ENCODE peak calls at places on chromosomes 2 and 18, in five cellular contexts. U is endothelial cell of umbilical vein, A is left ventricle myocardium inferior, J is breast epithelium, T is H7. M is an unnamed sample. For H3K36me3, the result is how much of the 10 kb centered on the place peaks cover.

GRCh38 chr2:119011162-119011909 is 69.3 kb downstream of the MARCO start:
- DNase-seq in U (peak), A (peak), J (no peak), T (peak), M (no peak)

GRCh38 chr2:160721089-160722040 is 227.8 kb upstream of the RBMS1 start:
- DNase-seq in U (no peak), A (no peak), J (no peak), T (no peak), M (no peak)

GRCh38 chr2:40150206-40150765 is 301.6 kb downstream of the SLC8A1 start:
- DNase-seq in U (no peak), A (no peak), J (no peak), T (no peak), M (no peak)

GRCh38 chr2:217515615-217516309 is 487.0 kb downstream of the TNS1 start:
- DNase-seq in U (no peak), A (no peak), J (no peak), T (no peak), M (no peak)

GRCh38 chr18:72160504-72161445 is 383.4 kb downstream of the CBLN2 start:
- DNase-seq in U (no peak), A (no peak), J (no peak), T (no peak), M (no peak)

GRCh38 chr2:133139847-133140533 is 428.3 kb downstream of the NCKAP5 start:
- DNase-seq in U (no peak), A (no peak), J (no peak), T (peak), M (no peak)

GRCh38 chr2:240953426-240954425 is 44.7 kb upstream of the SNED1 start:
- DNase-seq in U (no peak), A (peak), J (no peak), T (peak), M (no peak)

GRCh38 chr2:191686079-191686478 is 8.1 kb downstream of the NABP1 start:
- DNase-seq in U (no peak), A (no peak), J (no peak), T (no peak), M (no peak)

GRCh38 chr2:2840101-2840531 is 509.0 kb upstream of the MYT1L start:
- DNase-seq in U (no peak), A (no peak), J (no peak), T (no peak), M (no peak)

GRCh38 chr2:120510751-120511395 is 164.9 kb downstream of the INHBB start:
- DNase-seq in U (no peak), A (no peak), J (no peak), T (peak), M (no peak)

GRCh38 chr2:96879545-96880040 is 9.7 kb upstream of the SEMA4C start:
- DNase-seq in U (no peak), A (no peak), J (no peak), T (no peak), M (no peak)

GRCh38 chr2:45577426-45577825 is 33.6 kb downstream of the SRBD1 start:
- DNase-seq in U (no peak), A (no peak), J (no peak), T (no peak), M (no peak)
- H3K36me3 ChIP-seq in U (under half), A (under half), J (under half), T (under half), M (under half)

DNA sequence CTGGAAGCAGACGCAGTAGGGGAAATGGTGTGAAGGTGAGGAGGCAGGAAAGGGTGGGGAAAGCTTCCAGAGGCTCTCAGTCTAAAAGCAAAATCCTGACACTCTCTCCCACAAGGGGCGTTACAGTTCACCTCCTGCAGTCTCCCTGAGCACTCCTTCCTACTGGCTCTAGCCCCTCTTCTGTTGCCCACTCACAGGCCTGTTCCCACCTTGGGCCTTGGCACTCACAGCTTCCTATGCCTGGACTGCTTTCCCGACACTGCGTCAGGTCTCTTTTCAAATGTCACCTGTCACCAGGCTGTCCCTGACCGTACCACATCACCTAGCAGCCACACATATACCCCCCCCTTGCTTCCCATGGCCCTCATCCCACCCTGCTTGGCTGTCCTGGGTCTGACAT is 118.6 kb downstream of the ZNF532 start:
- DNase-seq in U (no peak), A (no peak), J (no peak), T (no peak), M (no peak)
- H3K36me3 ChIP-seq in U (under half), A (half or more), J (under half), T (under half), M (half or more)

GRCh38 chr2:30992781-30993180 is 145.5 kb downstream of the GALNT14 start:
- DNase-seq in U (no peak), A (no peak), J (no peak), T (no peak), M (no peak)
- H3K36me3 ChIP-seq in U (under half), A (under half), J (under half), T (under half), M (under half)

GRCh38 chr2:45902379-45902778 is 250.9 kb downstream of the PRKCE start:
- DNase-seq in U (no peak), A (no peak), J (no peak), T (no peak), M (no peak)

GRCh38 chr2:45904267-45904921 is 252.9 kb downstream of the PRKCE start:
- DNase-seq in U (no peak), A (no peak), J (no peak), T (no peak), M (no peak)

GRCh38 chr2:45904931-45905642 is 253.6 kb downstream of the PRKCE start:
- DNase-seq in U (no peak), A (no peak), J (no peak), T (no peak), M (no peak)

GRCh38 chr2:45901468-45902081 is 250.1 kb downstream of the PRKCE start:
- DNase-seq in U (no peak), A (no peak), J (no peak), T (no peak), M (no peak)

DNA sequence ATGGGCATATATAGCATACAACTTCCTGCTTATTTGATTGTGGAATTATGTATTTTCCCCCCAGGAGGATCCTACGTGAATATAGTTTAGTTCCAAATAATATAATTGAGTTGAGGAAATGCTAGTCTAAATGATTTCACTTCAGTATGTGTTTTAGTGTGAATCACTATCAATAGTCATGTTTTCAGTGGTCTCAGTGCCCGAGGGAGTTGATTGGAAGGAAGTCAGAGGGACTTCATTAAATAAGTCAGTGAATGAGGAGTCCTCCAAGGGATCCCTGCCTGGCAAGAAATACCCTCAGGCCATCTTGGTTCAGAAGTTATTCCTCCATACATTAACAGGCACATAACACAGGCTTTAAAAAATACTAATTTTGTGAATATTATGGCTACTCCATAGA is 251.5 kb downstream of the PRKCE start:
- DNase-seq in U (no peak), A (no peak), J (no peak), T (no peak), M (no peak)
- H3K36me3 ChIP-seq in U (under half), A (under half), J (under half), T (under half), M (under half)

GRCh38 chr2:111159640-111160039 is 38.9 kb downstream of the BCL2L11 start:
- DNase-seq in U (no peak), A (no peak), J (no peak), T (no peak), M (no peak)
- H3K36me3 ChIP-seq in U (under half), A (under half), J (under half), T (under half), M (half or more)

DNA sequence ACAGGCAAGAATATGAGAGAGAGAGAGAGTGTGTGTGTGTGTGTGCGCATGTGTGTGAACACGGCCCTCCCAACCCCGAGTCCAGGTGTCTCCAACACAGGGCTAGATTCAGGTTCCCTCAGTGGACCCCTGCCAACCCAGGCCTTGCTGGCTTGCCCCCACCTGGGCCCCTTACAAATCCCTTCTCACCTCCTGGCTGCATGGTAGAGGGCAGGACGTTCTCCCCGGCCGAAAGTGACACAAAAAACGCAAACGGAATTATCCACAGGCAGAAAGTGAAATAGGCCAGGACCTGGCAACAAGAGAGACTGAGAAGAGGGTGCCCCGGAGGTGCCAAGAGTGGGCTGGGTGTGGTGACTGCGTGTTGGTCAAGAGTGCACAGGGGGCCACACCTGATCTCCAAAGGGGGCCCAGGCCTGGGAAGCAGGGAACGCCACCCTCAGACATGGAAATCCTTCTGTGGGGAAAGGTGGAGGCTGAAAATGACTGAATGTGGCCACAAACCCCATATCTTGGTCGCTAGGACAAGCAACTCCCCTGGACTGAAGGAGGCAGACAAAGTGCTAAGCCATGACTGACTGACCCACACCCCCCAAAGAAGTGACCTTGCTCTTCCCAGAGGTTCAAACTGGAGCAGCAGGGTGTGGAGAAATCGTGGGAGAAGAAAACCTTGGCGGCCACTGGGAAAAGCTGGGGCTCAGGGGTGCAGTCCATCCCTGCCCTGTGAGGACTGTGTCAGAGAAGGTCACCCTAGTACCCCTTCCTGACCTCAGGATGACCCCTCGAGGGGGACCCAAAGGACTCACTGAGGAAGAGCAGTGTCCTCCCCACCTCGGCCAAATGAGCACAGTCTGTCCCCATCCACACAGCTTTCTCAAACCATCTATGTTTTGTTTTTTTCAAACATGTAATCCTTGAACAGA is 5.7 kb downstream of the TEX261 start:
- DNase-seq in U (no peak), A (no peak), J (peak), T (no peak), M (no peak)
- H3K36me3 ChIP-seq in U (under half), A (half or more), J (under half), T (under half), M (under half)

DNA sequence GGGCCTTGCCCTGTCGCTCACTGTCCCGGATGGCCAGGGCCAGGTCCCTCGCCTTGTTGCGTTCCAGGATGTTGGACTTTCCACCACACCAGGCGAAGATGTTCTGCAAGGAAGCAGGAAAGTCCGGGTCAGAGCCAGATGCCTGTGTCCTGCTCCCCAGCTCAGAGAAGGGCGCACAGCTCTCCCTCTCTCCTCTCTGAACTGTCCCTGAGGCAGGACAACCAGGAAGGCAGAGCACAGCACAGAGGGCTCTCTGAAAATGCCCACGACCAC is 11.0 kb downstream of the CAPG start:
- DNase-seq in U (no peak), A (no peak), J (peak), T (no peak), M (no peak)
- H3K36me3 ChIP-seq in U (under half), A (under half), J (under half), T (under half), M (half or more)

GRCh38 chr18:21815101-21815500 is 74.5 kb downstream of the MIB1 start:
- DNase-seq in U (no peak), A (no peak), J (no peak), T (no peak), M (no peak)
- H3K36me3 ChIP-seq in U (under half), A (under half), J (under half), T (under half), M (half or more)

M was measured in esophagus squamous epithelium.